ENCODE peak calls at places on chromosomes 3 and 15, in five cellular contexts. K is Peyer's patch, D is NCI-H1105 treated with DMSO at 0.1 percent for 48 hours, P is prostate gland, S is left colon. W is an unnamed sample.

GRCh38 chr3:114319453-114319852 is 25.6 kb downstream of the TIGIT start:
- DNase-seq in K (no peak), P (no peak), D (peak; percentile 50), S (no peak), W (no peak)

GRCh38 chr15:81410318-81410753 is 36.3 kb upstream of the TMC3 start:
- DNase-seq in K (no peak), D (peak; percentile 58), S (no peak), P (peak; percentile 48), W (peak; percentile 33)

GRCh38 chr3:46674031-46674592 is 19.4 kb downstream of the ALS2CL start:
- DNase-seq in S (no peak), P (no peak), D (no peak), K (peak; percentile 19), W (no peak)

GRCh38 chr3:32469151-32469874 is 33.3 kb downstream of the CMTM6 start:
- DNase-seq in D (no peak), S (no peak), K (no peak), P (no peak), W (no peak)

GRCh38 chr15:42490246-42490742 is 647 bp downstream of the ZNF106 start:
- DNase-seq in P (no peak), D (no peak), S (no peak), K (no peak), W (no peak)

GRCh38 chr15:73927476-73928240 is 1.4 kb downstream of the LOXL1 start:
- DNase-seq in K (peak; percentile 83), D (peak; percentile 56), P (peak; percentile 55), S (peak; percentile 75), W (peak; percentile 81)

GRCh38 chr15:27598251-27599045 is 500.7 kb downstream of the OCA2 start:
- DNase-seq in S (no peak), P (no peak), K (no peak), D (no peak), W (no peak)

GRCh38 chr15:51619331-51620033 is 3.1 kb downstream of the DMXL2 start:
- DNase-seq in P (no peak), K (no peak), D (no peak), S (no peak), W (no peak)

GRCh38 chr3:39779511-39780230 is 29.7 kb upstream of the MYRIP start:
- DNase-seq in P (no peak), S (no peak), D (no peak), K (no peak), W (no peak)

GRCh38 chr3:102471001-102471400 is 36.2 kb downstream of the ZPLD1 start:
- DNase-seq in K (no peak), P (no peak), D (no peak), S (no peak), W (no peak)

GRCh38 chr3:187947927-187948682 is 202.8 kb upstream of the BCL6 start:
- DNase-seq in K (no peak), S (no peak), P (no peak), D (no peak), W (no peak)